ENCODE peak calls at places on chromosomes 12 and 14, in eight cellular contexts. K is GM12892, R is HL-60, I is suprapubic skin, G is esophagus muscularis mucosa, D is GM23338, A is sigmoid colon, T is K562. B is an unnamed sample.

GRCh38 chr12:127635838-127636237 is 631.1 kb upstream of the TMEM132C start:
- DNase-seq in K (no peak), R (no peak), I (no peak), G (no peak), D (no peak), A (no peak), T (no peak), B (no peak)

GRCh38 chr12:16350682-16351081 is 3.2 kb downstream of the MGST1 start:
- DNase-seq in K (no peak), R (peak), I (no peak), G (no peak), D (no peak), A (peak), T (no peak), B (no peak)

GRCh38 chr12:52243774-52244614 is 11.0 kb downstream of the KRT7 start:
- DNase-seq in K (peak), R (peak), I (peak), G (no peak), D (no peak), A (peak), T (no peak), B (peak)

GRCh38 chr14:72544615-72545387 is 349.1 kb downstream of the DPF3 start:
- DNase-seq in K (no peak), R (no peak), I (peak), G (no peak), D (peak), A (no peak), T (no peak), B (no peak)

GRCh38 chr12:7856516-7856915 is 16.2 kb downstream of the SLC2A14 start:
- DNase-seq in K (no peak), R (no peak), I (no peak), G (no peak), D (no peak), A (no peak), T (no peak), B (no peak)

GRCh38 chr12:68794653-68795253 is 13.2 kb upstream of the MDM2 start:
- DNase-seq in K (no peak), R (no peak), I (no peak), G (no peak), D (no peak), A (no peak), T (no peak), B (no peak)

GRCh38 chr12:49092086-49092815 is 2.4 kb downstream of the DHH start:
- DNase-seq in K (peak), R (peak), I (no peak), G (no peak), D (peak), A (no peak), T (peak), B (peak)

GRCh38 chr14:44035707-44036106 is 471.4 kb downstream of the FSCB start:
- DNase-seq in K (no peak), R (no peak), I (no peak), G (no peak), D (no peak), A (no peak), T (no peak), B (no peak)

GRCh38 chr14:77286554-77286953 is 15.5 kb upstream of the NGB start:
- DNase-seq in K (no peak), R (no peak), I (no peak), G (no peak), D (no peak), A (no peak), T (no peak), B (no peak)

GRCh38 chr12:121781751-121782615 is 11.5 kb downstream of the RHOF start:
- DNase-seq in K (no peak), R (peak), I (no peak), G (no peak), D (no peak), A (no peak), T (peak), B (no peak)

GRCh38 chr12:108484431-108484830 is 30.6 kb upstream of the FICD start:
- DNase-seq in K (no peak), R (no peak), I (no peak), G (no peak), D (no peak), A (no peak), T (no peak), B (no peak)

GRCh38 chr12:113136128-113136989 is 798 bp upstream of the RASAL1 start:
- DNase-seq in K (peak), R (peak), I (no peak), G (no peak), D (peak), A (no peak), T (peak), B (peak)

GRCh38 chr14:98494582-98494981 is 777.4 kb downstream of the BCL11B start:
- DNase-seq in K (no peak), R (no peak), I (no peak), G (no peak), D (no peak), A (no peak), T (no peak), B (no peak)

GRCh38 chr14:92039073-92039719 is 663 bp downstream of the TRIP11 start:
- DNase-seq in K (no peak), R (no peak), I (no peak), G (peak), D (peak), A (no peak), T (peak), B (no peak)

GRCh38 chr12:27140478-27140969 is 58.1 kb upstream of the C12orf71 start:
- DNase-seq in K (no peak), R (no peak), I (no peak), G (no peak), D (no peak), A (no peak), T (no peak), B (no peak)

DNA sequence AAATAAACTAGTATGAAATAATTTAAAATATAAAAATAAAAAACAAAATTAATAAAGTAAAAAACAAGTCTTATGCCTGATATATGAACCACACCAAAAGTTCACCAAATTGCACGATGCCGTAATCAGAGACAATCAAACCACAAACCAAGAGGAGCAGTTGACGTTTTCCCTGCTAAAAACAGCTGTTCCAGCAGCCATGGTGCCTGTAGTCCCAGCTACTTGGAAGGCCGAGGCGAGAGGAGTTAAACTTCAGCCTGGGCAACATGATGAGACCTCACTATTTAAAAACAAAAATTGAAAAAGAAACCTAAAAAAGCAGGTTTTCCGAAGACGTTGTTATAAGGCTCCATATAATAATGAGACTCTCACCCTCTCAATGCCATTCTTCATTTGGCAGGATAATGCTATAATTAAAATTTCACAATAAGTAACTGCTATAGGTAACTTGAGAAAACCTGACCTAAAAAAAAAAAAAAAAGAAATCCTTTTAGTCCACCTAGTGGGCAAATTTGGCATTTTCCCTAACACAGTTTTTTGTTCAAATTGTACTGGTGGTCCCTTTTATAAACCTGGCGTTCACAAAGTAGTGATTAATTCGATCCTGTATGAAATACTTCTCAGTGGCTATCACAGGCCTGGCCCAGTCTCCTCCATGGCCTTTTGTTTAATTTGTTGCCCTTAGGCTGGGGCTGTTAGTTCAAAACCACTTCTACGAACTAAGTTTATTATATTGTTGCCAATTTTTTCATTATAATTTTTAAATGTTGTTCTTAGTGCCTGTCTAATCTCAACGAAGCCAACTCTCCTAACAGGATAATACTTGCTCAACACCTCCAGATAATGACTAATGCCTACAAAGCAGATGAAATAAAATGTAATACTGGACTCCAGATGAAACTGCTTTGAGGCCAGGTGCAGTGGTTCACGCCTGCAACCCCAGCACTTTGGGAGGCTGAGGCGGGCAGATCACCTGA is 62.1 kb downstream of the TNFAIP2 start:
- DNase-seq in K (no peak), R (no peak), I (no peak), G (no peak), D (peak), A (peak), T (no peak), B (no peak)
- TF ChIP-seq POLR2AphosphoS5 in K (no peak), R (no peak), I (no peak), G (no peak), D (no peak), A (no peak), T (no peak), B (no peak)

GRCh38 chr14:24311837-24312615 is 724 bp downstream of the LTB4R start:
- DNase-seq in K (no peak), R (peak), I (no peak), G (no peak), D (no peak), A (no peak), T (no peak), B (peak)
- TF ChIP-seq POLR2AphosphoS5 in K (no peak), R (no peak), I (peak), G (no peak), D (no peak), A (no peak), T (no peak), B (no peak)

GRCh38 chr14:50769893-50770500 is 61.0 kb downstream of the NIN start:
- DNase-seq in K (no peak), R (no peak), I (no peak), G (no peak), D (no peak), A (no peak), T (no peak), B (no peak)
- TF ChIP-seq POLR2AphosphoS5 in K (no peak), R (no peak), I (no peak), G (no peak), D (no peak), A (no peak), T (no peak), B (no peak)

DNA sequence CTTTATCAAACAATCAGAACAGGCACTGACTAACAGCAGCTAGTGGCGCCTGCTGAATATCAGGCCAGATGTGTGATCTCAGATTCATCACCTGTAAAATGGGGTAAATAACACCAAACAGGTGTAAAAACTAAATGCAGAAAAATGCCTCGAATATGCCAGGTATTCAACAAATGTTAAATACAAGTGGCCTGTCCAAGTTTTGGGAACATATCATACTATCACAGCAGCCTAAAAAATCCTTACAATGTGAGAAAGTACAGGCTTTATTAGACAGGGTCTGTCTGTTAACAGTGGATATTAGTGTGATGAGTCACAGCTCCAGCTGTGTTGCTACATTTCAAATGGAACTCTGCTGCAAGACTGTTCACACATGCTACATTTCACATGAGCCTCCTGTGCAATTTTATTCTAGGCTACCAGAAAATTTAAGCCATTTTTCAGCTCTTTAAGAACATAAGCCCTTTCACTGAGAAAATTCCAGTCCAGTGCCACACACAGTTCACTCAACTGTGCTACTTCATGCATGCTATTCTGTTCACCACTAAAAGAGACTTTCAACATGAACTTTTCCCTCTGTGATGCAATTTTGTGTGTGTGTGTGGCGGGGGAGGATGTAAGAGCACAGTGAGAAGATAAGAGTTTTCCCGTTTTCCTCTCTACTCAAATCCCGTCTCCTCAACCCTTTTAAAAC is 56.7 kb downstream of the MSRB3 start:
- DNase-seq in K (no peak), R (no peak), I (no peak), G (no peak), D (no peak), A (peak), T (no peak), B (no peak)
- TF ChIP-seq POLR2AphosphoS5 in K (no peak), R (no peak), I (no peak), G (peak), D (no peak), A (peak), T (no peak), B (no peak)

GRCh38 chr12:87303396-87304012 is 725.7 kb downstream of the C12orf50 start:
- DNase-seq in K (no peak), R (no peak), I (no peak), G (no peak), D (no peak), A (no peak), T (no peak), B (no peak)
- TF ChIP-seq POLR2AphosphoS5 in K (no peak), R (no peak), I (no peak), G (no peak), D (no peak), A (no peak), T (no peak), B (no peak)

GRCh38 chr12:575948-576612 is 87.2 kb downstream of the NINJ2 start:
- DNase-seq in K (peak), R (peak), I (peak), G (no peak), D (peak), A (peak), T (peak), B (peak)
- TF ChIP-seq POLR2AphosphoS5 in K (no peak), R (peak), I (peak), G (peak), D (peak), A (no peak), T (no peak), B (peak)

GRCh38 chr14:105481886-105482454 is 4.7 kb upstream of the CRIP1 start:
- DNase-seq in K (peak), R (peak), I (peak), G (peak), D (peak), A (peak), T (peak), B (peak)
- TF ChIP-seq POLR2AphosphoS5 in K (no peak), R (no peak), I (peak), G (peak), D (no peak), A (peak), T (no peak), B (peak)

GRCh38 chr12:107045186-107045585 is 48.2 kb downstream of the CRY1 start:
- DNase-seq in K (no peak), R (no peak), I (no peak), G (no peak), D (no peak), A (no peak), T (no peak), B (no peak)

DNA sequence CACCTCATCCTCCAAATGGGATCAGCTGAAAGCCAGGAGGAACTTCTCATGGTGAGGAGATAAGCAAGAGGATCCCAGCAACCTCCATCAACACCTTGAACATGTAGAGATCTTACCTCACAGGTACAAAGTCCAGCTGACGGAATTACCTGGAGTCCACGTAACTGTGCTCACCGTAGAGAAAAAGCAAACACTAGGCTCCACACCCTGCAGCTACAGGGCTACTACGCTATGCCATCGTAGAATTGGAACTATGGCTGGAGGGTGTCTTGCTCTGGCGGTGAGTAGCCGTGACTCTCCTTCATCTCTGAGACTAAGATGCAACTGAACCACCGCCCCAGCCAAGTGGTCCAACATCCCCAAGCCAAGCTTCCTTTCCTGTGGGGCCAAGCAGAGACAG is 50.5 kb downstream of the CRY1 start:
- DNase-seq in K (no peak), R (no peak), I (no peak), G (no peak), D (no peak), A (no peak), T (no peak), B (no peak)
- TF ChIP-seq POLR2AphosphoS5 in K (no peak), R (no peak), I (no peak), G (no peak), D (no peak), A (no peak), T (no peak), B (no peak)

GRCh38 chr14:102525213-102526143 is 15.9 kb upstream of the ANKRD9 start:
- DNase-seq in K (no peak), R (peak), I (no peak), G (no peak), D (no peak), A (no peak), T (no peak), B (no peak)

GRCh38 chr14:102527255-102528232 is 18.0 kb upstream of the ANKRD9 start:
- DNase-seq in K (no peak), R (no peak), I (no peak), G (no peak), D (no peak), A (no peak), T (no peak), B (no peak)

GRCh38 chr14:102524026-102524450 is 14.5 kb upstream of the ANKRD9 start:
- DNase-seq in K (no peak), R (no peak), I (no peak), G (no peak), D (peak), A (peak), T (no peak), B (no peak)

GRCh38 chr14:102523200-102524025 is 13.8 kb upstream of the ANKRD9 start:
- DNase-seq in K (no peak), R (no peak), I (no peak), G (no peak), D (peak), A (no peak), T (no peak), B (no peak)

GRCh38 chr14:102524451-102525212 is 15.1 kb upstream of the ANKRD9 start:
- DNase-seq in K (peak), R (peak), I (peak), G (peak), D (peak), A (peak), T (peak), B (peak)
- TF ChIP-seq POLR2AphosphoS5 in K (peak), R (peak), I (peak), G (peak), D (peak), A (peak), T (peak), B (peak)

GRCh38 chr14:24147761-24148428 is 597 bp downstream of the RNF31 start:
- DNase-seq in K (no peak), R (no peak), I (no peak), G (no peak), D (no peak), A (peak), T (no peak), B (no peak)

GRCh38 chr14:24146978-24147760 is at the start of gene RNF31:
- DNase-seq in K (peak), R (peak), I (peak), G (peak), D (peak), A (peak), T (peak), B (peak)

GRCh38 chr14:24145700-24146621 is at the start of gene PSME2:
- DNase-seq in K (no peak), R (peak), I (no peak), G (no peak), D (no peak), A (no peak), T (no peak), B (no peak)

GRCh38 chr14:24145219-24145618 is 1.2 kb downstream of the PSME2 start:
- DNase-seq in K (no peak), R (no peak), I (no peak), G (no peak), D (no peak), A (no peak), T (no peak), B (peak)

DNA sequence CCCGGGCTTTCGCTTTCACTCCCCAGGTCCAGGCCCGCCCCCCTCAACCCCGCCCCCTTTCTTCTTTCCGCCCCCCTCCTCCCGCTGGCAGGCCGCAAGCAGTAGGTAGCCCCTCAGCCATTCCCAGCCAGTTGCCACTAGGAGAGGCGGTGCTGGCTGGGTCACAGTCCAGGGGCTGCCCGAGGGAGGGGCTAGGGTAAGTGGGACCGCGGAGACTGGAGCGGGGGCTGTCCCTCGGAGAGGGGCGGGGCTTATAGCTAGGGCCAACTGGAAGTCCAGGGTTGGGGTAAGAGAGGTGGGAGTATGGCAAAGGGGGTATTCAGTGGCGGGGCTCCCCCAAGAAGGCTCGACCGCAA is 190 bp upstream of the PSME2 start:
- DNase-seq in K (peak), R (peak), I (peak), G (peak), D (peak), A (peak), T (peak), B (peak)
- TF ChIP-seq POLR2AphosphoS5 in K (no peak), R (no peak), I (no peak), G (no peak), D (peak), A (no peak), T (no peak), B (peak)